ENCODE peak calls at places on chromosomes 5 and 9, in seven cellular contexts. O, Q, D, U, W, G and P are unnamed samples.

GRCh38 chr5:112208699-112209615 is 210.1 kb downstream of the EPB41L4A start:
- DNase-seq in O (no peak), Q (no peak), D (no peak), U (no peak), W (no peak), G (no peak), P (peak; percentile 19)

GRCh38 chr5:173711466-173711865 is 95.0 kb upstream of the BOD1 start:
- DNase-seq in O (no peak), Q (no peak), D (no peak), U (no peak), W (no peak), G (no peak), P (no peak)

GRCh38 chr5:125100342-125100741 is 353.9 kb upstream of the ZNF608 start:
- DNase-seq in O (no peak), Q (no peak), D (no peak), U (no peak), W (no peak), G (no peak), P (no peak)

GRCh38 chr5:53922508-53923498 is 362.4 kb downstream of the NDUFS4 start:
- DNase-seq in O (no peak), Q (no peak), D (no peak), U (no peak), W (no peak), G (no peak), P (peak; percentile 13)

GRCh38 chr9:89372230-89372816 is 54.0 kb downstream of the SECISBP2 start:
- DNase-seq in O (no peak), Q (no peak), D (no peak), U (peak; percentile 22), W (no peak), G (no peak), P (no peak)

GRCh38 chr5:55484531-55484930 is 50.2 kb downstream of the PLPP1 start:
- DNase-seq in O (no peak), Q (no peak), D (no peak), U (no peak), W (no peak), G (no peak), P (no peak)

GRCh38 chr5:132262882-132263547 is 5.5 kb downstream of the PDLIM4 start:
- DNase-seq in O (no peak), Q (no peak), D (no peak), U (no peak), W (no peak), G (no peak), P (no peak)

GRCh38 chr9:120846251-120846869 is 3.6 kb upstream of the PSMD5 start:
- DNase-seq in O (no peak), Q (no peak), D (no peak), U (no peak), W (no peak), G (no peak), P (no peak)

GRCh38 chr5:132797651-132798050 is 15.5 kb upstream of the SOWAHA start:
- DNase-seq in O (no peak), Q (no peak), D (no peak), U (no peak), W (no peak), G (no peak), P (no peak)

DNA sequence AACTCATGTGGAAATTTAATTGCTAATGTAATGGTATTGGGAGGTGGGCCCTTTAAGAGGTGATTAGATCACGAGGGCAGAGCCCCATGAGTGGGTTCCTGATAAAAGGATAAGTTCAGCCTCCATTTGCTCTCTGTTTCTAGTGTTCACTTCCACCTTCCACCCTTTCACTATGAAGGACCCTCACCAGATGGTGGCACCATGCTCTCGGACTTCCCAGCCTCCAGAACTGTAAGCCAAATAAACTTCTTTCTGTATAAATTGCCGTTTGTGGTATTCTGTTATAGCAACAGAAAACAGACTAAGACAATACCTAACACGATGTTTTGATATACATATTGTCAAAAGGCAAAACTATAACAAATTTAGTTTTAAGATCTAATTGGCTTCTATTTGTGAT is 166.2 kb downstream of the DEPDC1B start:
- DNase-seq in O (no peak), Q (no peak), D (no peak), U (no peak), W (no peak), G (no peak), P (no peak)
- TF ChIP-seq CTCF in O (no peak), Q (no peak), D (no peak), U (no peak), W (no peak), G (no peak), P (no peak)

DNA sequence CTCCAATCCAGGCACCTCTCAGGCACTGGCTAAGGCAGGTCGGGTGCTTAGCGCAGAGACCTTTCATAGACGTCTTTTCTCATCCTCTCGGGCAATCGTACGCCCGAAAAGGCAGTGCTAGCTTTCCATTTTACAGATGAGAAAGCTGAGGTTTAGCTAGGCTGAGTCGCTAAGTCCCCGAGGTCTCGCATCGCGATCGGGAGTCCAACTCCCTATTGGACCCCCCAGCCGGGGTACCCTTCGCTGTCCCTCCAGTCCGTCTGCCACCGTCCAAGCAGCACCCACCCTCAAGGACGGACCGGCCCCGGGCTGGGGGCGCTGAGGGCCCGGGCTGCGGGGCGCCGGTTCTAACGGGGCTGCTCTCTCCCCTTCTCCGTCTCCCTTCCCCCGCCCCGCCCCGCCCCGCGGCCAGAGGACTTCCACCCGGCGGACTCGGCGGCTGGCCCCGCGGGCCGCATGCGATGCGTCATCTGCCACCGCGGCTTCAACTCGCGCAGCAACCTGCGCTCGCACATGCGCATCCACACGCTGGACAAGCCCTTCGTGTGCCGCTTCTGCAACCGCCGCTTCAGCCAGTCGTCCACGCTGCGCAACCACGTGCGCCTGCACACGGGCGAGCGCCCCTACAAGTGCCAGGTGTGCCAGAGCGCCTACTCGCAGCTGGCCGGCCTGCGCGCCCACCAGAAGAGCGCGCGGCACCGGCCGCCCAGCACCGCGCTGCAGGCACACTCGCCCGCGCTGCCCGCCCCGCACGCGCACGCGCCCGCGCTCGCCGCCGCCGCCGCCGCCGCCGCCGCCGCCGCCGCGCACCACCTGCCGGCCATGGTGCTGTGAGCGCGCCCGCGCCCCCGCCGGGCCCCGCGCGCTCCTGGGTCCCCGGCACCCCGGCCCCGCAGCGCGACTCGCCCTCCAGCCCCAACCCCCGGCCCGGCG is 12.5 kb upstream of the EXOSC2 start:
- DNase-seq in O (peak; percentile 87), Q (peak; percentile 95), D (peak; percentile 71), U (peak; percentile 91), W (peak; percentile 71), G (peak; percentile 89), P (peak; percentile 87)
- TF ChIP-seq CTCF in O (no peak), Q (no peak), D (no peak), U (no peak), W (no peak), G (no peak), P (no peak)

DNA sequence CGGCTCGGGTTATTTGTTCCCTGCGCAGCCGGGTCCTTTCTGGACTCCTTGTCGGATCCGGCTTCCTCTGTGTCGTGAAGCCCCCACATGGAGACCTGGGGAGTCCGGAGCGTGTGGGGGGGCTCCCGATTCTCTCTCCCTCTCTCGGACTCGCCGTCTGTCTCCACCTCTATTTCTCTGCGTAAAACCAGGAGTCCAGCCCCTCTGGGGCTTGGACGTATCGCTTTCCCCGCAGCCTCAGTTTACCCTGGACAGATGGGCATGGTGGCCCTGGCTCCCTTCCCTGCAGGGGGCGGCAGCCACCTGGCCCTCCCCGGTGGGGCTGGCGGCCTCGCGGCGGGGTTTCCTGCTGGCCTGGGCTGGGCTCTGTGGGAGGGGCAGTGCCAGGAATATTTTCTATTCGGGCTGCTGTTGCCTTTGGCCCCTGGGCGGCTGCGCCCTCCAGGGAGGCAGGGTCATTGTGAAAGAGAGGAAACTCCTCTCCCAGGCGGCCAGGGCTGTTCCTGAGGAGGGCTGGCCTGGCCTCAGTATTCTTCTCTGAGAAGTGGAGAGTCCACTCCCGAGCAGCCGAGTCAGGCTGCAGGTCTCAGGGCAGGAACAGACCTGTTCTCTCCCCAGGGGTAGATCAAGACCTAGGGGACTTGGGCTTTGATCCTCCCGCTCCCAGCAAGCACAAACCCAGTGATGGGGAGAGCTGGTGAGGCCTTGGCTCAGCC is 665 bp downstream of the ASS1 start:
- DNase-seq in O (peak; percentile 69), Q (peak; percentile 86), D (no peak), U (peak; percentile 82), W (peak; percentile 71), G (no peak), P (no peak)
- TF ChIP-seq CTCF in O (no peak), Q (no peak), D (no peak), U (no peak), W (no peak), G (peak; percentile 6), P (no peak)

DNA sequence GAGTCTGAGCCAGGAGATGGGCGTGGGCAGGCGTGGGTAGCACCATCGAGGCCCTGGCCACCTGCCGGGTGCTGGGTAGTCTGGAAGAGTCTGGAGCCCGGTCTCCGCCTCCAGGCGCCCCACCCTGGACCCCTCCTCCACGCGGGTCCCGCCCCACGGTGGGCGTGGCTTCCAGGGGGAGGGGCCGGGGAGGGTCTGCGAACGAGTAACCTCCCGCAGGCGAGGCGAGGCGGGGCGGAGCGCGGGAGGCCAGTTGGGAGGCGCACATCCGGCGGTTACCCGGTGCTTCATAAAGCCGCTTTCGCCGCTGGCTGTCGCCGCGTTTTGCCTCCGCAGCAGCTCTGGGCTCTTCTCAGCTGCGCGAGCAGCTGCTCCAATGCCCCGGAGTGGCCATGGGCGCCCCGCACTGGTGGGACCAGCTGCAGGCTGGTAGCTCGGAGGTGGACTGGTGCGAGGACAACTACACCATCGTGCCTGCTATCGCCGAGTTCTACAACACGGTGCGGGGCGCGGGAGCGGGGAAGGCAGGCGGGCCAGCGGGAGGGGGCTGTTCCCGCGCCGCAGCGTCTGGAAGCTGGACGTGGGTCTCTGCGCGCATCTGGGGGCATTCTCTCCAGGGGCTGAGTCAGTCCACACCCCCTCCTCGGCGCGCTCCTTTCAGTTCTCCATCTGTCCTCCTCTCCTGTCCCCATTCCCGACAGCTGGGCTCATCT is at the start of gene ACER2:
- DNase-seq in O (peak; percentile 96), Q (peak; percentile 98), D (peak; percentile 40), U (peak; percentile 93), W (peak; percentile 71), G (peak; percentile 95), P (peak; percentile 96)
- TF ChIP-seq CTCF in O (peak; percentile 13), Q (no peak), D (no peak), U (no peak), W (no peak), G (peak; percentile 21), P (no peak)

GRCh38 chr5:178349147-178349527 is 116.5 kb upstream of the PHYKPL start:
- DNase-seq in O (no peak), Q (no peak), D (no peak), U (no peak), W (no peak), G (no peak), P (no peak)
- TF ChIP-seq CTCF in O (no peak), Q (no peak), D (no peak), U (no peak), W (no peak), G (no peak), P (no peak)